ENCODE peak calls at places on chromosomes 3 and 15, in four cellular contexts. H is tibial nerve, Y is HCT116, B is IMR-90. X is an unnamed sample.

GRCh38 chr15:36208868-36209582 is 370.4 kb upstream of the CDIN1 start:
- DNase-seq in B (peak), H (no peak), Y (no peak), X (no peak)

GRCh38 chr15:67023517-67024321 is 41.7 kb upstream of the SMAD3 start:
- DNase-seq in H (no peak), B (no peak), Y (no peak), X (no peak)

GRCh38 chr3:65497846-65498245 is 540.9 kb downstream of the MAGI1 start:
- DNase-seq in B (no peak), Y (no peak), H (no peak), X (no peak)

GRCh38 chr3:134423153-134423552 is 48.9 kb upstream of the AMOTL2 start:
- DNase-seq in Y (no peak), B (peak), H (no peak), X (no peak)

GRCh38 chr15:45704329-45705249 is 69.8 kb downstream of the SQOR start:
- DNase-seq in B (peak), Y (no peak), H (no peak), X (no peak)

GRCh38 chr15:45892182-45892581 is 257.4 kb downstream of the SQOR start:
- DNase-seq in Y (no peak), H (no peak), B (no peak), X (no peak)

GRCh38 chr15:69435980-69436379 is 16.6 kb upstream of the RPLP1 start:
- DNase-seq in H (no peak), Y (no peak), B (no peak), X (no peak)

GRCh38 chr3:127915115-127915936 is at the start of gene KBTBD12:
- DNase-seq in H (no peak), B (no peak), Y (no peak), X (no peak)

GRCh38 chr3:197957775-197958103 is 2.3 kb upstream of the LMLN start:
- DNase-seq in Y (no peak), H (no peak), B (no peak), X (no peak)

GRCh38 chr3:173217127-173217526 is 76.1 kb upstream of the SPATA16 start:
- DNase-seq in H (no peak), B (peak), Y (no peak), X (no peak)

GRCh38 chr15:101070502-101071273 is 151.5 kb downstream of the LRRK1 start:
- DNase-seq in B (peak), H (no peak), Y (no peak), X (no peak)

GRCh38 chr3:46861293-46861995 is 1.8 kb downstream of the MYL3 start:
- DNase-seq in B (no peak), Y (no peak), H (peak), X (peak)

GRCh38 chr15:65909831-65910230 is 40.5 kb downstream of the RAB11A start:
- DNase-seq in Y (no peak), H (no peak), B (no peak), X (no peak)

GRCh38 chr3:112531358-112531781 is 30.4 kb downstream of the ATG3 start:
- DNase-seq in Y (peak), B (peak), H (no peak), X (no peak)

GRCh38 chr3:177281292-177281942 is 84.1 kb upstream of the TBL1XR1 start:
- DNase-seq in B (no peak), H (no peak), Y (no peak), X (no peak)

GRCh38 chr15:92502930-92503329 is 109.2 kb downstream of the ST8SIA2 start:
- DNase-seq in Y (no peak), H (no peak), B (no peak), X (no peak)

GRCh38 chr3:47163023-47163989 is 607 bp downstream of the SETD2 start:
- DNase-seq in Y (no peak), B (peak), H (peak), X (no peak)

GRCh38 chr3:122928396-122929187 is 99.0 kb downstream of the SEMA5B start:
- DNase-seq in B (no peak), Y (no peak), H (no peak), X (peak)

GRCh38 chr3:126676919-126677705 is 22.2 kb upstream of the TXNRD3 start:
- DNase-seq in Y (no peak), H (no peak), B (peak), X (no peak)

GRCh38 chr3:66380200-66380932 is 120.5 kb downstream of the LRIG1 start:
- DNase-seq in H (no peak), B (no peak), Y (no peak), X (no peak)

GRCh38 chr3:138441742-138442141 is 7.3 kb downstream of the ESYT3 start:
- DNase-seq in B (peak), H (no peak), Y (no peak), X (peak)

GRCh38 chr3:180776433-180776832 is 97.1 kb upstream of the CCDC39 start:
- DNase-seq in B (no peak), H (no peak), Y (no peak), X (no peak)

GRCh38 chr3:195699860-195700259 is 20.9 kb upstream of the MUC20 start:
- DNase-seq in B (no peak), Y (no peak), H (no peak), X (no peak)

GRCh38 chr3:37745079-37745478 is 116.6 kb upstream of the CTDSPL start:
- DNase-seq in B (no peak), Y (no peak), H (no peak), X (no peak)

GRCh38 chr3:41893977-41894376 is 67.9 kb downstream of the ULK4 start:
- DNase-seq in Y (peak), B (peak), H (no peak), X (no peak)

GRCh38 chr15:68494573-68495105 is 62.7 kb upstream of the ITGA11 start:
- DNase-seq in B (no peak), Y (no peak), H (no peak), X (no peak)

GRCh38 chr3:129888739-129889138 is 4.8 kb downstream of the TMCC1 start:
- DNase-seq in B (peak), Y (peak), H (no peak), X (no peak)

GRCh38 chr15:73985101-73985873 is 6.8 kb downstream of the STOML1 start:
- DNase-seq in Y (no peak), H (no peak), B (peak), X (no peak)

GRCh38 chr3:126033765-126034164 is 50.2 kb downstream of the SLC41A3 start:
- DNase-seq in B (no peak), Y (no peak), H (no peak), X (peak)

GRCh38 chr15:30859091-30859874 is 44.4 kb upstream of the FAN1 start:
- DNase-seq in B (peak), Y (peak), H (no peak), X (no peak)

GRCh38 chr15:48385431-48385830 is 54.2 kb downstream of the DUT start:
- DNase-seq in H (no peak), Y (no peak), B (peak), X (peak)

GRCh38 chr3:78274475-78275065 is 1234.7 kb downstream of the ROBO2 start:
- DNase-seq in B (no peak), Y (no peak), H (no peak), X (no peak)

GRCh38 chr3:86245360-86245759 is 745.6 kb downstream of the VGLL3 start:
- DNase-seq in Y (no peak), B (no peak), H (no peak), X (no peak)

GRCh38 chr3:189273736-189274135 is 102.0 kb downstream of the TPRG1 start:
- DNase-seq in Y (no peak), H (no peak), B (no peak), X (no peak)

GRCh38 chr15:40958723-40959122 is 5.5 kb downstream of the CHAC1 start:
- DNase-seq in B (no peak), H (no peak), Y (no peak), X (no peak)

GRCh38 chr15:63231717-63232116 is 42.3 kb downstream of the RAB8B start:
- DNase-seq in Y (no peak), B (no peak), H (no peak), X (no peak)

GRCh38 chr3:42123012-42123581 is 31.9 kb downstream of the TRAK1 start:
- DNase-seq in B (peak), Y (no peak), H (no peak), X (no peak)

GRCh38 chr15:99509686-99510461 is 55.9 kb upstream of the MEF2A start:
- DNase-seq in B (no peak), H (no peak), Y (no peak), X (no peak)
- H3K27ac ChIP-seq in B (no peak), H (peak), Y (no peak), X (peak)

GRCh38 chr15:85702321-85703230 is 92.1 kb downstream of the KLHL25 start:
- DNase-seq in B (peak), H (no peak), Y (no peak), X (no peak)
- H3K4me3 ChIP-seq in B (no peak), H (no peak), Y (no peak), X (no peak)

GRCh38 chr3:55487376-55488241 is 503 bp upstream of the WNT5A start:
- DNase-seq in H (no peak), Y (no peak), B (peak), X (no peak)

GRCh38 chr3:55484741-55485207 is 2.3 kb downstream of the WNT5A start:
- DNase-seq in H (no peak), Y (no peak), B (no peak), X (no peak)

GRCh38 chr3:55486857-55487375 is at the start of gene WNT5A:
- DNase-seq in B (no peak), Y (no peak), H (no peak), X (peak)

GRCh38 chr3:55485208-55485791 is 1.8 kb downstream of the WNT5A start:
- DNase-seq in H (no peak), B (peak), Y (no peak), X (no peak)

DNA sequence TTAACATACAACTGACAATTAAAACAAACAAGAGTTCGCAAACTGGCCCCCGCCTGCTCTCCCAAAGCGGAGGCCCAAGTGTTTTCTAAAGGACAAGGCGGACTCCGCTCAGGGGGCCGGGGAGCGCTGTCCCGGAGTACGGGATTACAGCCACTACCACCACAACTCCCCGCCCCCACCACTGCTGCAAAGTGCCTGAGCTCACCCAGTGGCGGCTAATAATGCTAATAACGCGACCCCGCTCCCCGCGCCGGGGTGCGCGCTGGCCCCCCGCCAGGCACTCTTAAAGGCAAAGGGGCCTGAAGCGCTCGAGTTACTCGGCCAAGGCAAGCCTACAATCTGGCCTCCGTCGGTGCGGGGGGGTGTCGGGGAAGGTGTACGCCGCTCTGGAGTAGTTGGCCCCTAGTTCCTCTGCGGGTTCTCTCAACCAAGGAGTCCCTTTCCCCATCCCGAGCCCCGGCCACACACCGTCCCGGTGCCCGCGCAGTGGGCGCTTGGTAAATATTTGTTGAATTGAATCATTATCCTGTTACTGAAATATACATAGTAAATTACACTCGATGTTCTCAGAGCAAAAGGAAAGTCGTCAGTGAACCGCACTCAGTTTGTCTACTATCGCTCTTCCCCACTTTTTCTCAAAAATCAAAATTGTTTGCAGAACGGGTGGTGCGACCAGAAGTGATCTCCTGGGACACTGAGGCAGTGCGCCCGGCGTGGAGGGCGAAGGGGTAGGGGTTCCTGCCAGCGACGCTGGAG is 827 bp downstream of the WNT5A start:
- DNase-seq in B (peak), Y (no peak), H (no peak), X (peak)
- TF ChIP-seq POLR2A in B (no peak), Y (no peak), H (no peak), X (no peak)

DNA sequence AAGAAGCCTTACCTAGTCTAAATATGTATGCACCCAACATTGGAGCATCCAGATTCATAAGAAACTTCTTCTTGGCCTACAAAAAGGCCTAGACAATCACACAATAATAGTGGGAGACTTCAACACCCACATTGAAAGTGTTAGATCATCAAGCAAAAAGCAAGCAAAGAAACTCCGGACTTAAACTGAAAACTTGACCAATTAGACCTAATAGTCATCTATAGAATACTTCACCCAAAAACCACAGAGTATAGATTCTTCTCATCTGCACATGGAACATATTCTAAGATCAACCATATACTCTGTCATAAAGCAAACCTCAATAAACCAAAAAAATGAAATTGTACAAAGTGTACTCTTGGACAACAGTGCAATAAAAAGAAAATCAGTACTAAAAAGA is 22.3 kb upstream of the OR5K4 start:
- DNase-seq in H (no peak), B (no peak), Y (no peak), X (no peak)
- H3K27ac ChIP-seq in H (no peak), B (no peak), Y (no peak), X (no peak)

GRCh38 chr15:80480909-80481308 is 76.7 kb downstream of the ARNT2 start:
- DNase-seq in H (peak), B (peak), Y (no peak), X (peak)

GRCh38 chr15:80476036-80476435 is 71.9 kb downstream of the ARNT2 start:
- DNase-seq in H (no peak), Y (no peak), B (no peak), X (no peak)

GRCh38 chr15:80478075-80478474 is 73.9 kb downstream of the ARNT2 start:
- DNase-seq in H (no peak), Y (no peak), B (peak), X (no peak)

GRCh38 chr15:80480171-80480811 is 76.1 kb downstream of the ARNT2 start:
- DNase-seq in Y (no peak), H (no peak), B (no peak), X (no peak)

GRCh38 chr15:80479191-80479590 is 75.0 kb downstream of the ARNT2 start:
- DNase-seq in Y (no peak), B (no peak), H (no peak), X (no peak)
- H3K4me3 ChIP-seq in Y (no peak), B (no peak), H (no peak), X (no peak)

DNA sequence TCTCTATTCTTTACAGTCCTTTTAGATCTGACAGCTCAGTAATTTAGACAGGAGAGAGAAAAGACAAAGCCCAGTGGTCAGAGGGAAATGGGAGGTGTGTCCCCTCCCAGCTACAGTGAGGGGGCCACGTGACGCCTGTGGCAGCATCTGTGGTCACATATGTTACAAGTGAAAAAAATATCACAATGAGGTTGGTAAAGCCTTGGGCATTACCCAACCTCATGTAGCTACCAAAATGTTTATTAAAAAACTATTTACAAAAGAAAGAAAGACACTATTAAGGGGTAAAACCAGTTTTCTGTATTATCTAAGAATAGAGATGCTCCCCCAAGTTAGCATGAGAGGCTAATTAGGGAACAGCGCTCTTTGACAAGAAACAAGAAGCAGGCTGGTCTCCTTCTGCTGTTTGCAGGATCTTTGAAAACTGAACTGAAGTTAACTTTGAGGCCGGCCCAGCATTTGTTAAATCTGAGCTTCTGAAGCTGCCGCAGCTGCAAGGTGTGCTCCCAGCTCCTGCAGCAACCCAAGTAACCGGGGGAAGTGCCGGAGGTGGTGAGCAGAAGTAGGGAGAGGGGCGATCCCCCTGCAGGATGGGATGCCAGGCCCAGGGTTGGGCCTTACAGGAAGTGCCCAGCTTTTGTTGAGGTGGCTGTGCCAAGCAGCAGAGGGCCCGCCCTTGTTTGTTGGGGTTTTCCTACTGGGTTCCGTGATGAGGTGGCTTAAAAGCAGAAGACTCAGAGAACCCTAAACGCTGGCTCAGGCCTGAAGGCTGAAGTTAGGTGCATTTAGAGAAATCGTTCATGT is 42.6 kb upstream of the PLCL2 start:
- DNase-seq in B (no peak), Y (no peak), H (no peak), X (peak)
- TF ChIP-seq POLR2A in B (no peak), Y (no peak), H (no peak), X (no peak)

GRCh38 chr3:12903000-12903800 is 61.8 kb upstream of the RPL32 start:
- DNase-seq in H (no peak), Y (no peak), B (no peak), X (no peak)

GRCh38 chr3:12903881-12904280 is 62.5 kb upstream of the RPL32 start:
- DNase-seq in H (no peak), B (no peak), Y (no peak), X (no peak)

GRCh38 chr3:12906141-12906915 is 65.0 kb upstream of the RPL32 start:
- DNase-seq in Y (no peak), B (no peak), H (no peak), X (no peak)

GRCh38 chr3:12905316-12906071 is 64.1 kb upstream of the RPL32 start:
- DNase-seq in B (no peak), H (no peak), Y (no peak), X (no peak)

DNA sequence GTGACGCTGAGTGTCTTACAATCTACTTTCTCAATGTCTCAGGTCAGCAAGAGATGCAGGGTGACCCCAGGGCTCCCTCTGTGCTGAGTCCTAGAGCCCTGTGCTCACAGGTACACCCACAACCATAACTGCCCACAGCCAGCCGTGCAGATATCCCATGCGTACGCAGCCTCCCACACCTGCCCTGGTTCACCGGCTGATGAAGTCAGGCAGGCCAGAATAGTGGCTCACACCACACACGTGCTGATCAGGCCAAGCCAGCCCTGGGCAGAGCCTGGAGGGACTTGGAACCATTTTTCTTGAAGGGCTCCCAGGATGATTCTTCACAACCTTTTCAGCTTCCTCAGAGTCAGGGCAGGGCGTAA is 63.6 kb upstream of the RPL32 start:
- DNase-seq in H (no peak), B (no peak), Y (no peak), X (no peak)
- H3K27ac ChIP-seq in H (no peak), B (no peak), Y (no peak), X (no peak)

X was measured in suprapubic skin.